ENCODE peak calls at places on chromosomes 3 and 15, in ten cellular contexts. One of them, this sample, is unnamed.

GRCh38 chr3:28853830-28854229 is 427.0 kb upstream of the RBMS3 start:
- DNase-seq in body of pancreas: no peak
- DNase-seq in AG04450: no peak
- DNase-seq in GM12878: no peak
- DNase-seq in AG09309: no peak
- DNase-seq in psoas muscle: no peak
- DNase-seq in H9: no peak
- DNase-seq in tibial artery: no peak
- DNase-seq in brain microvascular endothelial cell: no peak
- DNase-seq in left ventricle myocardium inferior: no peak
- DNase-seq in this sample: no peak

GRCh38 chr3:190865419-190865818 is 2.9 kb upstream of the GMNC start:
- DNase-seq in tibial artery: no peak
- DNase-seq in body of pancreas: no peak
- DNase-seq in psoas muscle: no peak
- DNase-seq in brain microvascular endothelial cell: no peak
- DNase-seq in H9: no peak
- DNase-seq in left ventricle myocardium inferior: no peak
- DNase-seq in GM12878: no peak
- DNase-seq in AG09309: no peak
- DNase-seq in AG04450: no peak
- DNase-seq in this sample: no peak

GRCh38 chr3:168467085-168467714 is 371.5 kb upstream of the GOLIM4 start:
- DNase-seq in tibial artery: no peak
- DNase-seq in H9: peak; percentile 34
- DNase-seq in left ventricle myocardium inferior: no peak
- DNase-seq in AG09309: no peak
- DNase-seq in body of pancreas: peak; percentile 29
- DNase-seq in AG04450: peak; percentile 42
- DNase-seq in GM12878: peak; percentile 21
- DNase-seq in brain microvascular endothelial cell: peak; percentile 74
- DNase-seq in psoas muscle: no peak
- DNase-seq in this sample: peak; percentile 18

GRCh38 chr3:78116874-78117273 is 1077.0 kb downstream of the ROBO2 start:
- DNase-seq in left ventricle myocardium inferior: no peak
- DNase-seq in AG09309: peak; percentile 44
- DNase-seq in H9: no peak
- DNase-seq in brain microvascular endothelial cell: peak; percentile 69
- DNase-seq in AG04450: no peak
- DNase-seq in body of pancreas: no peak
- DNase-seq in psoas muscle: no peak
- DNase-seq in GM12878: no peak
- DNase-seq in tibial artery: no peak
- DNase-seq in this sample: no peak

GRCh38 chr3:192352142-192352541 is 375.2 kb downstream of the FGF12 start:
- DNase-seq in AG09309: no peak
- DNase-seq in GM12878: no peak
- DNase-seq in body of pancreas: no peak
- DNase-seq in psoas muscle: no peak
- DNase-seq in H9: no peak
- DNase-seq in left ventricle myocardium inferior: no peak
- DNase-seq in tibial artery: no peak
- DNase-seq in brain microvascular endothelial cell: no peak
- DNase-seq in AG04450: no peak
- DNase-seq in this sample: no peak

GRCh38 chr3:72044231-72044935 is 259.4 kb upstream of the PROK2 start:
- DNase-seq in left ventricle myocardium inferior: no peak
- DNase-seq in H9: no peak
- DNase-seq in psoas muscle: no peak
- DNase-seq in AG09309: no peak
- DNase-seq in AG04450: no peak
- DNase-seq in brain microvascular endothelial cell: no peak
- DNase-seq in tibial artery: no peak
- DNase-seq in GM12878: no peak
- DNase-seq in body of pancreas: no peak
- DNase-seq in this sample: no peak

GRCh38 chr15:51382787-51383186 is 41.3 kb downstream of the GLDN start:
- DNase-seq in GM12878: no peak
- DNase-seq in AG04450: peak; percentile 11
- DNase-seq in brain microvascular endothelial cell: peak; percentile 61
- DNase-seq in left ventricle myocardium inferior: no peak
- DNase-seq in AG09309: no peak
- DNase-seq in H9: peak; percentile 67
- DNase-seq in body of pancreas: peak; percentile 36
- DNase-seq in tibial artery: no peak
- DNase-seq in psoas muscle: no peak
- DNase-seq in this sample: peak; percentile 58

GRCh38 chr3:29282431-29283296 is 1.8 kb downstream of the RBMS3 start:
- DNase-seq in body of pancreas: no peak
- DNase-seq in H9: no peak
- DNase-seq in left ventricle myocardium inferior: no peak
- DNase-seq in tibial artery: no peak
- DNase-seq in GM12878: no peak
- DNase-seq in psoas muscle: no peak
- DNase-seq in AG04450: no peak
- DNase-seq in brain microvascular endothelial cell: peak; percentile 59
- DNase-seq in AG09309: no peak
- DNase-seq in this sample: no peak

GRCh38 chr3:50160561-50160983 is 5.4 kb downstream of the SEMA3F start:
- DNase-seq in tibial artery: no peak
- DNase-seq in AG09309: no peak
- DNase-seq in GM12878: no peak
- DNase-seq in body of pancreas: no peak
- DNase-seq in psoas muscle: no peak
- DNase-seq in left ventricle myocardium inferior: peak; percentile 54
- DNase-seq in AG04450: no peak
- DNase-seq in brain microvascular endothelial cell: no peak
- DNase-seq in H9: no peak
- DNase-seq in this sample: no peak

GRCh38 chr15:78453447-78453846 is 15.4 kb downstream of the IREB2 start:
- DNase-seq in AG09309: no peak
- DNase-seq in psoas muscle: no peak
- DNase-seq in GM12878: no peak
- DNase-seq in left ventricle myocardium inferior: no peak
- DNase-seq in H9: no peak
- DNase-seq in body of pancreas: peak; percentile 14
- DNase-seq in brain microvascular endothelial cell: no peak
- DNase-seq in AG04450: no peak
- DNase-seq in tibial artery: no peak
- DNase-seq in this sample: no peak

GRCh38 chr3:141575879-141576743 is 89.3 kb downstream of the RASA2 start:
- DNase-seq in body of pancreas: no peak
- DNase-seq in AG04450: no peak
- DNase-seq in tibial artery: no peak
- DNase-seq in left ventricle myocardium inferior: no peak
- DNase-seq in H9: no peak
- DNase-seq in GM12878: no peak
- DNase-seq in AG09309: no peak
- DNase-seq in brain microvascular endothelial cell: no peak
- DNase-seq in psoas muscle: no peak
- DNase-seq in this sample: peak; percentile 43

GRCh38 chr15:40439461-40440299 is 1.1 kb upstream of the BAHD1 start:
- DNase-seq in body of pancreas: peak; percentile 65
- DNase-seq in AG09309: no peak
- DNase-seq in tibial artery: peak; percentile 42
- DNase-seq in left ventricle myocardium inferior: peak; percentile 42
- DNase-seq in GM12878: no peak
- DNase-seq in AG04450: no peak
- DNase-seq in brain microvascular endothelial cell: peak; percentile 29
- DNase-seq in H9: peak; percentile 87
- DNase-seq in psoas muscle: peak; percentile 42
- DNase-seq in this sample: peak; percentile 64

GRCh38 chr3:155646128-155646527 is 98.7 kb downstream of the PLCH1 start:
- DNase-seq in H9: no peak
- DNase-seq in body of pancreas: no peak
- DNase-seq in GM12878: no peak
- DNase-seq in left ventricle myocardium inferior: no peak
- DNase-seq in psoas muscle: no peak
- DNase-seq in tibial artery: no peak
- DNase-seq in AG04450: no peak
- DNase-seq in AG09309: no peak
- DNase-seq in brain microvascular endothelial cell: no peak
- DNase-seq in this sample: no peak

GRCh38 chr3:107431048-107431297 is 53.7 kb downstream of the CCDC54 start:
- DNase-seq in body of pancreas: no peak
- DNase-seq in brain microvascular endothelial cell: no peak
- DNase-seq in AG04450: no peak
- DNase-seq in H9: no peak
- DNase-seq in AG09309: no peak
- DNase-seq in left ventricle myocardium inferior: peak; percentile 40
- DNase-seq in tibial artery: peak; percentile 27
- DNase-seq in GM12878: no peak
- DNase-seq in psoas muscle: no peak
- DNase-seq in this sample: no peak

GRCh38 chr3:11212301-11212613 is 58.0 kb downstream of the HRH1 start:
- DNase-seq in left ventricle myocardium inferior: no peak
- DNase-seq in brain microvascular endothelial cell: peak; percentile 67
- DNase-seq in AG04450: no peak
- DNase-seq in body of pancreas: no peak
- DNase-seq in psoas muscle: no peak
- DNase-seq in tibial artery: no peak
- DNase-seq in H9: no peak
- DNase-seq in GM12878: no peak
- DNase-seq in AG09309: no peak
- DNase-seq in this sample: no peak

GRCh38 chr3:139521811-139522210 is 17.7 kb downstream of the RBP1 start:
- DNase-seq in tibial artery: no peak
- DNase-seq in AG09309: no peak
- DNase-seq in H9: no peak
- DNase-seq in GM12878: no peak
- DNase-seq in body of pancreas: no peak
- DNase-seq in left ventricle myocardium inferior: no peak
- DNase-seq in psoas muscle: no peak
- DNase-seq in brain microvascular endothelial cell: no peak
- DNase-seq in AG04450: no peak
- DNase-seq in this sample: no peak

GRCh38 chr3:146817705-146818104 is 212.6 kb upstream of the PLSCR5 start:
- DNase-seq in AG04450: no peak
- DNase-seq in psoas muscle: no peak
- DNase-seq in body of pancreas: no peak
- DNase-seq in tibial artery: no peak
- DNase-seq in brain microvascular endothelial cell: peak; percentile 55
- DNase-seq in AG09309: no peak
- DNase-seq in GM12878: no peak
- DNase-seq in H9: no peak
- DNase-seq in left ventricle myocardium inferior: no peak
- DNase-seq in this sample: no peak

GRCh38 chr3:174002543-174002942 is 605.0 kb downstream of the NLGN1 start:
- DNase-seq in brain microvascular endothelial cell: no peak
- DNase-seq in psoas muscle: no peak
- DNase-seq in H9: no peak
- DNase-seq in tibial artery: no peak
- DNase-seq in AG09309: no peak
- DNase-seq in left ventricle myocardium inferior: no peak
- DNase-seq in GM12878: no peak
- DNase-seq in body of pancreas: no peak
- DNase-seq in AG04450: no peak
- DNase-seq in this sample: no peak

GRCh38 chr3:15122398-15122797 is 23.4 kb upstream of the RBSN start:
- DNase-seq in GM12878: no peak
- DNase-seq in left ventricle myocardium inferior: no peak
- DNase-seq in H9: no peak
- DNase-seq in psoas muscle: no peak
- DNase-seq in AG09309: no peak
- DNase-seq in AG04450: no peak
- DNase-seq in body of pancreas: no peak
- DNase-seq in brain microvascular endothelial cell: no peak
- DNase-seq in tibial artery: no peak
- DNase-seq in this sample: no peak

GRCh38 chr3:111691293-111691909 is 96.3 kb upstream of the ZBED2 start:
- DNase-seq in body of pancreas: no peak
- DNase-seq in tibial artery: no peak
- DNase-seq in psoas muscle: no peak
- DNase-seq in brain microvascular endothelial cell: no peak
- DNase-seq in AG09309: no peak
- DNase-seq in H9: no peak
- DNase-seq in GM12878: no peak
- DNase-seq in left ventricle myocardium inferior: no peak
- DNase-seq in AG04450: no peak
- DNase-seq in this sample: peak; percentile 26
- TF ChIP-seq CTCF in body of pancreas: peak; percentile 31
- TF ChIP-seq CTCF in tibial artery: peak; percentile 19
- TF ChIP-seq CTCF in psoas muscle: peak; percentile 25
- TF ChIP-seq CTCF in brain microvascular endothelial cell: peak; percentile 66
- TF ChIP-seq CTCF in AG09309: peak; percentile 57
- TF ChIP-seq CTCF in H9: peak; percentile 64
- TF ChIP-seq CTCF in GM12878: peak; percentile 44
- TF ChIP-seq CTCF in left ventricle myocardium inferior: peak; percentile 47
- TF ChIP-seq CTCF in AG04450: peak; percentile 61
- TF ChIP-seq CTCF in this sample: peak; percentile 8

GRCh38 chr3:171172070-171172469 is 145.6 kb upstream of the SLC2A2 start:
- DNase-seq in AG04450: no peak
- DNase-seq in H9: no peak
- DNase-seq in AG09309: no peak
- DNase-seq in tibial artery: no peak
- DNase-seq in left ventricle myocardium inferior: no peak
- DNase-seq in brain microvascular endothelial cell: no peak
- DNase-seq in psoas muscle: no peak
- DNase-seq in GM12878: no peak
- DNase-seq in body of pancreas: no peak
- DNase-seq in this sample: no peak
- TF ChIP-seq CTCF in AG04450: peak; percentile 37
- TF ChIP-seq CTCF in H9: peak; percentile 78
- TF ChIP-seq CTCF in AG09309: peak; percentile 23
- TF ChIP-seq CTCF in tibial artery: no peak
- TF ChIP-seq CTCF in left ventricle myocardium inferior: peak; percentile 13
- TF ChIP-seq CTCF in brain microvascular endothelial cell: peak; percentile 55
- TF ChIP-seq CTCF in psoas muscle: no peak
- TF ChIP-seq CTCF in GM12878: peak; percentile 18
- TF ChIP-seq CTCF in body of pancreas: no peak
- TF ChIP-seq CTCF in this sample: no peak

DNA sequence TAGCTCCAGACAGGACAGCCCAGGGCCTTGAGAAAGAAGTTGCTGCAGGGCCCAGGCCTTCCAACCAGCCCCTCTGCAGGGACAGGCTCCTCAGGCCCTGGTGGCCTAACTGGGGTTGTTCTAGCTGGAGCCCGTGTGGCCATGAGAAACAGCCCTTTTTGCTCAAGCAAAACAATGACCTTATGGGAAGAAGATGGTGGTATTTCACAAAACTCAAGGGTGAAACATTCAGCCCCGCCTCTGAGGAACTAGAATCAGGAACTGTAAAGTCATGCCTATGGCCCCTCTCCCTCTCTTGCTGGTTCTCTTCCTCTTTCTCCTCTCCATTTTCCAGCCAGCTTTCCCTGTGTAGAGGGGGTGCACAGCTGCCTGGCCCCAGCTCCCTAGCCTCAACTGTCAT is 273.3 kb downstream of the RPLP1 start:
- DNase-seq in body of pancreas: peak; percentile 52
- DNase-seq in GM12878: no peak
- DNase-seq in AG04450: no peak
- DNase-seq in left ventricle myocardium inferior: peak; percentile 18
- DNase-seq in tibial artery: no peak
- DNase-seq in H9: no peak
- DNase-seq in psoas muscle: no peak
- DNase-seq in AG09309: no peak
- DNase-seq in brain microvascular endothelial cell: no peak
- DNase-seq in this sample: no peak
- TF ChIP-seq CTCF in body of pancreas: no peak
- TF ChIP-seq CTCF in GM12878: no peak
- TF ChIP-seq CTCF in AG04450: no peak
- TF ChIP-seq CTCF in left ventricle myocardium inferior: no peak
- TF ChIP-seq CTCF in tibial artery: no peak
- TF ChIP-seq CTCF in H9: no peak
- TF ChIP-seq CTCF in psoas muscle: no peak
- TF ChIP-seq CTCF in AG09309: no peak
- TF ChIP-seq CTCF in brain microvascular endothelial cell: no peak
- TF ChIP-seq CTCF in this sample: no peak

GRCh38 chr15:58551764-58552504 is 120.1 kb downstream of the LIPC start:
- DNase-seq in H9: no peak
- DNase-seq in AG04450: peak; percentile 90
- DNase-seq in AG09309: peak; percentile 91
- DNase-seq in left ventricle myocardium inferior: no peak
- DNase-seq in psoas muscle: no peak
- DNase-seq in body of pancreas: peak; percentile 27
- DNase-seq in brain microvascular endothelial cell: peak; percentile 89
- DNase-seq in tibial artery: no peak
- DNase-seq in GM12878: no peak
- DNase-seq in this sample: no peak
- TF ChIP-seq CTCF in H9: no peak
- TF ChIP-seq CTCF in AG04450: no peak
- TF ChIP-seq CTCF in AG09309: no peak
- TF ChIP-seq CTCF in left ventricle myocardium inferior: no peak
- TF ChIP-seq CTCF in psoas muscle: no peak
- TF ChIP-seq CTCF in body of pancreas: no peak
- TF ChIP-seq CTCF in brain microvascular endothelial cell: no peak
- TF ChIP-seq CTCF in tibial artery: no peak
- TF ChIP-seq CTCF in GM12878: no peak
- TF ChIP-seq CTCF in this sample: no peak

This sample was measured in GM13976.